ENCODE peak calls at places on chromosomes 5 and 9, in five cellular contexts. M, T, K, J and V are unnamed samples.

GRCh38 chr9:133030317-133031129 is at the start of gene GTF3C5:
- DNase-seq in M (peak; percentile 99), T (peak; percentile 100), K (peak; percentile 99), J (peak; percentile 90), V (peak; percentile 99)

GRCh38 chr5:23820764-23821471 is 313.5 kb downstream of the PRDM9 start:
- DNase-seq in M (peak; percentile 1), T (peak; percentile 1), K (peak; percentile 0), J (no peak), V (peak; percentile 21)

GRCh38 chr5:147167529-147167928 is 67.3 kb upstream of the STK32A start:
- DNase-seq in M (no peak), T (no peak), K (no peak), J (no peak), V (no peak)

GRCh38 chr5:65161655-65162054 is 320.1 kb downstream of the ADAMTS6 start:
- DNase-seq in M (no peak), T (no peak), K (no peak), J (no peak), V (no peak)

GRCh38 chr5:100900796-100901731 is 2.0 kb downstream of the ST8SIA4 start:
- DNase-seq in M (peak; percentile 15), T (peak; percentile 41), K (peak; percentile 97), J (peak; percentile 53), V (peak; percentile 99)

GRCh38 chr5:12488161-12488560 is 583.9 kb upstream of the CTNND2 start:
- DNase-seq in M (no peak), T (no peak), K (no peak), J (no peak), V (no peak)

GRCh38 chr5:152170350-152170749 is 234.7 kb downstream of the NMUR2 start:
- DNase-seq in M (no peak), T (no peak), K (no peak), J (no peak), V (no peak)

GRCh38 chr9:120924698-120925534 is 1.7 kb downstream of the TRAF1 start:
- DNase-seq in M (peak; percentile 35), T (no peak), K (peak; percentile 47), J (no peak), V (no peak)

DNA sequence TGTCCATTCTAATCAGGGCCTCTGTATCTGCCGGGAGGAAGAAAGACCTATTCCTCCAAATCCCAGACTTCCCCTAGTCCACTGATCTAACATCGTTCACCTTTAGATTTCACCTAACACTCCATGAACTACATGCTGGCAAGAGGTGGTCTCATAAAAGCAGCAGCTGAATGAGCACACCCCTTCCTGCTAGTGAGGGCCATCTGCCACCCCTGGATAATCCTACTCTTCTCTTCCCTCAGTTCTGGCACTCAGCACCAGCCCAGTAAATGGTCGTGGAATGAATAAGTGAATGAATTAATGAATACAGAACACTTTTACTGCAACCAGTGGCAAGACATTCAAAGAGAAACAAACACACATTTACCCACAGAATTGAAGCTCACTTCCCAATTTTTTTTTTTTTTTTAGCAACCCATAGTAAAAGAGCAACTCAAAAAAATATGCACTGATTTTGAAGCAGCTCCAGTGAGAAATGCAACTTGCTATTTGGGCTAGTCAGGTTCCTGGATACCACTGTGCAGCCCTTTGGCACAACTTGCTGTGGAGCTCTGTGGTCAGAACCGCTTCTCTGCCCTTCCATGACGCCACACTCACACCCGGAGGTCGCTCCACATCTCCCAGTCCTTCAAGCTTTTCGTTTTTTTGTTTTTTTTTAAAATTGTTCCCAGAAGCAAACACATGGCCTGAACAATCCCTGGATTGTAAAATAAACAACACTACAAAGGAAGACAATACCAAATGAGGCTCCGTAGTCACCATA is 6.2 kb downstream of the RNF183 start:
- DNase-seq in M (no peak), T (no peak), K (no peak), J (no peak), V (no peak)
- H3K4me3 ChIP-seq in M (no peak overlapping the region), T (no peak overlapping the region), K (no peak overlapping the region), J (no peak overlapping the region), V (no peak overlapping the region)

DNA sequence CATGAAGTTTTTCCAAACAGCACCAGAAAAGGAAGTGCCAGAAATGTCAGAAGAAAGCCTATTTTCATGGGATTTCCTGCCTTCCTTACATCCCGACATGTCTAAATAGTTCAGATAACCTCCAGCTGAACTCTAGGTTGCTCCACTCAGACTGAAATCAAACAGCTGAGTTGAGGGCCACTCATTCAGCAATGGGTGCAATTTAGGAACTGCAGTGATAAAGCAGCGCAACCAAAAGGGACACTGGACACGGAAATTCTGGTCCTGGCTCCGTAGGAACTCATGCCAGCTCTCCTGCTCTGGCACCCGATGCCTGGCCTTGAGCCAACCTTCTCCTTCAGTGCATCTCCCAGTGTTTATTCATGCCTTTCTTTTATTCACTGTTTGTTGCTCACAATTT is 127.1 kb downstream of the PDE4D start:
- DNase-seq in M (no peak), T (no peak), K (no peak), J (no peak), V (no peak)
- H3K4me3 ChIP-seq in M (no peak overlapping the region), T (no peak overlapping the region), K (peak overlapping the region; percentile 62), J (peak overlapping the region; percentile 37), V (no peak overlapping the region)

DNA sequence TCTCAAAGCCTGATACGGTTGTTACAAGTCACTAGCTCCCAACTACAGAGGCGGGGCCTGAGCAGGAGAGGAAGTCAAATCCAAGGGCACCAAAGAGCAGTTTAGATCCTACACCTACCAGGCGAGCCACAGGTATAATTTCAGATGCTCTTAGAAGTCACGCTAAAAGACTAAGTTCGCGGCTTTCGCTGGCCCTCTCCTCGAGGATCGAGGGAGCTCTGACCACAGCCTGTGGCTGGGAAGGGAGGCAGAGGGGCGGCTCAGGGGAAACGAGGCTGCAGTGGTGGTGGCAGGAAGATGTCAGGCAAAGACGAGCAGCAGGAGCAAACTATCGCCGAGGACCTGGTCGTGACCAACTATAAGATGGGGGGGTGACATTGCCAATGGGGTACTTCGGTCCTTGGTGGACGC is 48.6 kb downstream of the SEMA4D start:
- DNase-seq in M (no peak), T (no peak), K (no peak), J (no peak), V (no peak)
- H3K4me3 ChIP-seq in M (no peak overlapping the region), T (no peak overlapping the region), K (no peak overlapping the region), J (no peak overlapping the region), V (no peak overlapping the region)

GRCh38 chr5:168269950-168270349 is 21.5 kb upstream of the WWC1 start:
- DNase-seq in M (peak; percentile 13), T (peak; percentile 13), K (peak; percentile 49), J (no peak), V (peak; percentile 43)
- H3K4me3 ChIP-seq in M (no peak overlapping the region), T (no peak overlapping the region), K (no peak overlapping the region), J (no peak overlapping the region), V (no peak overlapping the region)

GRCh38 chr9:70007831-70008230 is 35.8 kb upstream of the MAMDC2 start:
- DNase-seq in M (no peak), T (no peak), K (no peak), J (no peak), V (no peak)

GRCh38 chr9:70012569-70012968 is 31.1 kb upstream of the MAMDC2 start:
- DNase-seq in M (no peak), T (no peak), K (no peak), J (no peak), V (no peak)

GRCh38 chr9:70011366-70011765 is 32.3 kb upstream of the MAMDC2 start:
- DNase-seq in M (peak; percentile 37), T (no peak), K (peak; percentile 10), J (no peak), V (no peak)

GRCh38 chr9:70013598-70014196 is 30.0 kb upstream of the MAMDC2 start:
- DNase-seq in M (peak; percentile 73), T (peak; percentile 98), K (no peak), J (no peak), V (peak; percentile 25)

GRCh38 chr9:70010015-70010414 is 33.6 kb upstream of the MAMDC2 start:
- DNase-seq in M (no peak), T (peak; percentile 61), K (no peak), J (no peak), V (no peak)
- H3K4me3 ChIP-seq in M (no peak overlapping the region), T (no peak overlapping the region), K (no peak overlapping the region), J (no peak overlapping the region), V (no peak overlapping the region)

DNA sequence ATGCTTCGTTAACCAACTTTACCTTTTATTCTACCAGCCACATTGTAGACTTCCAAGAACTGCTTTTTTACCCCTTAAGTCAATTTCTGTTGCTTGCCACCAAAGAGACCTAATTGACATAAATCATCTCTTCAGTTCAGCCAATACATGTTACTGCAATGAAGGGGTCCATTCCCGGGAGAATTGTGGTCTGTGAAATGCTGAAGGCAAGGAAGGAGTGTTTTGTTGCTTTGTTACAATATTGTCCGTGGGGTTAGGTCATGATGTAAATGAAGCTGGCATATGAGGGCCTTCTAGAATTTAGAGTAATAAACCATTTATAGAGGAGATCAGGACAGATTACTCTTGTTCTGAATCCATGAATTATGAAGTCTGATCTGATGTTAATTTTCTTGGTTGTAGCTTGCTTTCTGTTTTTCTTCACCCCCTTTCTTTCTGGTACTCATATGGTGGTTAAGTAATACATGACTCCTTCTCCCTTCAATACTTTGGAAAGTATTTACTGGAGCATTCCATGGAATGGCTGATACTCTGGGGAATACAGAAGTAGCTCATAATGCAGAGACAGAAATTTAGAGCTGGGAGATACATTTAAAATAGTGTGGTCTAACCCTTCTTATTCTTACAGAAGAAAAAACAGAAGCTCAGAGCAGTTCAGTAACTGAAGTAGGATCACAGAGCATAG is 297.0 kb upstream of the CLINT1 start:
- DNase-seq in M (no peak), T (no peak), K (no peak), J (no peak), V (no peak)
- H3K4me3 ChIP-seq in M (no peak overlapping the region), T (no peak overlapping the region), K (no peak overlapping the region), J (no peak overlapping the region), V (no peak overlapping the region)